ENCODE peak calls at places on chromosome 21, in seven cellular contexts. K is pancreas, Z is MM.1S, M is OCI-LY7, U is heart right ventricle, Q is ovary, E is GM23248. H is an unnamed sample. For H3K36me3, the result is how much of the 10 kb centered on the place peaks cover.

GRCh38 chr21:42818328-42818749 is 61.0 kb downstream of the WDR4 start:
- DNase-seq in K (peak), Z (peak), M (peak), U (peak), Q (peak), E (peak), H (peak)

GRCh38 chr21:35648512-35648911 is 411.8 kb downstream of the SETD4 start:
- DNase-seq in K (peak), Z (peak), M (no peak), U (no peak), Q (no peak), E (no peak), H (no peak)

GRCh38 chr21:42652527-42653491 is 612 bp upstream of the PDE9A start:
- DNase-seq in K (peak), Z (no peak), M (no peak), U (peak), Q (peak), E (peak), H (peak)

GRCh38 chr21:39062196-39062900 is 120.9 kb downstream of the PSMG1 start:
- DNase-seq in K (no peak), Z (no peak), M (no peak), U (no peak), Q (no peak), E (no peak), H (no peak)

GRCh38 chr21:29117372-29117955 is 13.0 kb upstream of the MAP3K7CL start:
- DNase-seq in K (no peak), Z (peak), M (peak), U (no peak), Q (no peak), E (no peak), H (no peak)

GRCh38 chr21:36860736-36861594 is 105.5 kb downstream of the HLCS start:
- DNase-seq in K (no peak), Z (no peak), M (no peak), U (no peak), Q (no peak), E (peak), H (no peak)

GRCh38 chr21:34705032-34705431 is 36.2 kb downstream of the CLIC6 start:
- DNase-seq in K (no peak), Z (no peak), M (no peak), U (no peak), Q (no peak), E (peak), H (no peak)

GRCh38 chr21:42580793-42581201 is 67.1 kb downstream of the SLC37A1 start:
- DNase-seq in K (no peak), Z (no peak), M (no peak), U (no peak), Q (no peak), E (no peak), H (no peak)

GRCh38 chr21:24375201-24375600 is 1232.1 kb downstream of the MRPL39 start:
- DNase-seq in K (no peak), Z (peak), M (no peak), U (no peak), Q (no peak), E (no peak), H (no peak)

GRCh38 chr21:36499578-36500471 is 19.9 kb upstream of the CLDN14 start:
- DNase-seq in K (peak), Z (no peak), M (no peak), U (no peak), Q (no peak), E (peak), H (no peak)

GRCh38 chr21:15210235-15210678 is 145.5 kb upstream of the NRIP1 start:
- DNase-seq in K (peak), Z (no peak), M (no peak), U (no peak), Q (no peak), E (peak), H (no peak)

GRCh38 chr21:44058652-44058964 is 46.5 kb downstream of the TRAPPC10 start:
- DNase-seq in K (no peak), Z (no peak), M (no peak), U (no peak), Q (no peak), E (no peak), H (no peak)
- H3K36me3 ChIP-seq in K (under half), Z (under half), M (half or more), U (half or more), Q (under half), E (under half), H (under half)

GRCh38 chr21:20902511-20902910 is 95.7 kb upstream of the NCAM2 start:
- DNase-seq in K (no peak), Z (peak), M (no peak), U (no peak), Q (no peak), E (no peak), H (no peak)

GRCh38 chr21:20902998-20903397 is 95.2 kb upstream of the NCAM2 start:
- DNase-seq in K (no peak), Z (no peak), M (no peak), U (no peak), Q (no peak), E (no peak), H (no peak)
- H3K4me3 ChIP-seq in K (no peak), Z (no peak), M (no peak), U (no peak), Q (no peak), E (no peak), H (no peak)

GRCh38 chr21:45263534-45263933 is 24.2 kb downstream of the POFUT2 start:
- DNase-seq in K (peak), Z (no peak), M (no peak), U (no peak), Q (no peak), E (no peak), H (peak)

GRCh38 chr21:45264919-45265515 is 22.7 kb downstream of the POFUT2 start:
- DNase-seq in K (peak), Z (no peak), M (no peak), U (no peak), Q (peak), E (no peak), H (peak)

GRCh38 chr21:45265721-45266517 is 21.8 kb downstream of the POFUT2 start:
- DNase-seq in K (peak), Z (no peak), M (no peak), U (no peak), Q (peak), E (no peak), H (peak)

GRCh38 chr21:45262616-45263015 is 25.1 kb downstream of the POFUT2 start:
- DNase-seq in K (peak), Z (no peak), M (peak), U (no peak), Q (peak), E (no peak), H (peak)

GRCh38 chr21:45264146-45264918 is 23.4 kb downstream of the POFUT2 start:
- DNase-seq in K (peak), Z (no peak), M (no peak), U (no peak), Q (peak), E (no peak), H (peak)
- H3K36me3 ChIP-seq in K (under half), Z (under half), M (under half), U (half or more), Q (under half), E (under half), H (under half)

GRCh38 chr21:41363370-41364270 is 1.8 kb downstream of the MX2 start:
- DNase-seq in K (no peak), Z (no peak), M (no peak), U (no peak), Q (no peak), E (no peak), H (peak)
- H3K4me3 ChIP-seq in K (no peak), Z (no peak), M (no peak), U (no peak), Q (no peak), E (no peak), H (no peak)

GRCh38 chr21:45530423-45531113 is 11.7 kb downstream of the SLC19A1 start:
- DNase-seq in K (no peak), Z (no peak), M (no peak), U (no peak), Q (peak), E (no peak), H (no peak)

GRCh38 chr21:45529785-45530422 is 12.3 kb downstream of the SLC19A1 start:
- DNase-seq in K (no peak), Z (no peak), M (no peak), U (no peak), Q (peak), E (no peak), H (no peak)

GRCh38 chr21:45528981-45529784 is 13.1 kb downstream of the SLC19A1 start:
- DNase-seq in K (no peak), Z (no peak), M (no peak), U (no peak), Q (peak), E (no peak), H (no peak)

GRCh38 chr21:45525910-45526306 is 16.3 kb downstream of the SLC19A1 start:
- DNase-seq in K (no peak), Z (no peak), M (no peak), U (no peak), Q (peak), E (no peak), H (no peak)

GRCh38 chr21:45528028-45528705 is 14.1 kb downstream of the SLC19A1 start:
- DNase-seq in K (no peak), Z (no peak), M (no peak), U (no peak), Q (peak), E (no peak), H (no peak)
- H3K36me3 ChIP-seq in K (under half), Z (under half), M (under half), U (under half), Q (under half), E (under half), H (under half)

GRCh38 chr21:37915941-37916794 is at the start of gene KCNJ6:
- DNase-seq in K (peak), Z (no peak), M (no peak), U (no peak), Q (no peak), E (peak), H (peak)
- H3K4me3 ChIP-seq in K (peak), Z (no peak), M (no peak), U (peak), Q (no peak), E (peak), H (peak)

GRCh38 chr21:31665397-31665796 is 5.9 kb downstream of the SOD1 start:
- DNase-seq in K (no peak), Z (no peak), M (no peak), U (no peak), Q (no peak), E (peak), H (no peak)
- H3K36me3 ChIP-seq in K (under half), Z (under half), M (half or more), U (half or more), Q (under half), E (under half), H (under half)

GRCh38 chr21:31052489-31053142 is 14.3 kb upstream of the KRTAP19-8 start:
- DNase-seq in K (no peak), Z (no peak), M (no peak), U (no peak), Q (no peak), E (no peak), H (no peak)
- H3K4me3 ChIP-seq in K (no peak), Z (no peak), M (no peak), U (no peak), Q (no peak), E (no peak), H (no peak)

H was measured in H7.